ENCODE peak calls at places on chromosomes 16 and 17, in nine cellular contexts. One of them, this sample, is unnamed.

GRCh38 chr16:66899945-66900688 is 18.6 kb downstream of the CDH16 start:
- DNase-seq in mesendoderm: peak
- DNase-seq in neural progenitor cell: peak
- DNase-seq in IMR-90: peak
- DNase-seq in fibroblast of villous mesenchyme: peak
- DNase-seq in naive thymus-derived CD4-positive, alpha-beta T cell: no peak
- DNase-seq in AG04449: no peak
- DNase-seq in GM12865: no peak
- DNase-seq in psoas muscle: peak
- DNase-seq in this sample: peak

GRCh38 chr17:68909066-68909465 is 46.1 kb downstream of the ABCA8 start:
- DNase-seq in mesendoderm: peak
- DNase-seq in neural progenitor cell: no peak
- DNase-seq in IMR-90: peak
- DNase-seq in fibroblast of villous mesenchyme: peak
- DNase-seq in naive thymus-derived CD4-positive, alpha-beta T cell: no peak
- DNase-seq in AG04449: peak
- DNase-seq in GM12865: peak
- DNase-seq in psoas muscle: peak
- DNase-seq in this sample: peak

GRCh38 chr16:726438-727290 is at the start of the genes CCDC78 and HAGHL:
- DNase-seq in mesendoderm: peak
- DNase-seq in neural progenitor cell: peak
- DNase-seq in IMR-90: peak
- DNase-seq in fibroblast of villous mesenchyme: peak
- DNase-seq in naive thymus-derived CD4-positive, alpha-beta T cell: no peak
- DNase-seq in AG04449: no peak
- DNase-seq in GM12865: peak
- DNase-seq in psoas muscle: peak
- DNase-seq in this sample: peak

GRCh38 chr17:32699247-32699646 is 177.7 kb downstream of the MYO1D start:
- DNase-seq in mesendoderm: no peak
- DNase-seq in neural progenitor cell: no peak
- DNase-seq in IMR-90: no peak
- DNase-seq in fibroblast of villous mesenchyme: no peak
- DNase-seq in naive thymus-derived CD4-positive, alpha-beta T cell: no peak
- DNase-seq in AG04449: no peak
- DNase-seq in GM12865: no peak
- DNase-seq in psoas muscle: no peak
- DNase-seq in this sample: no peak

GRCh38 chr17:59124665-59125064 is 18.0 kb upstream of the TRIM37 start:
- DNase-seq in mesendoderm: no peak
- DNase-seq in neural progenitor cell: no peak
- DNase-seq in IMR-90: no peak
- DNase-seq in fibroblast of villous mesenchyme: no peak
- DNase-seq in naive thymus-derived CD4-positive, alpha-beta T cell: no peak
- DNase-seq in AG04449: no peak
- DNase-seq in GM12865: peak
- DNase-seq in psoas muscle: no peak
- DNase-seq in this sample: no peak

GRCh38 chr17:82933911-82934310 is 94.1 kb upstream of the ZNF750 start:
- DNase-seq in mesendoderm: peak
- DNase-seq in neural progenitor cell: no peak
- DNase-seq in IMR-90: no peak
- DNase-seq in fibroblast of villous mesenchyme: no peak
- DNase-seq in naive thymus-derived CD4-positive, alpha-beta T cell: no peak
- DNase-seq in AG04449: no peak
- DNase-seq in GM12865: no peak
- DNase-seq in psoas muscle: peak
- DNase-seq in this sample: no peak

GRCh38 chr16:60686824-60687223 is 1349.4 kb downstream of the CDH8 start:
- DNase-seq in mesendoderm: peak
- DNase-seq in neural progenitor cell: no peak
- DNase-seq in IMR-90: no peak
- DNase-seq in fibroblast of villous mesenchyme: no peak
- DNase-seq in naive thymus-derived CD4-positive, alpha-beta T cell: no peak
- DNase-seq in AG04449: no peak
- DNase-seq in GM12865: no peak
- DNase-seq in psoas muscle: no peak
- DNase-seq in this sample: no peak

GRCh38 chr17:78416791-78417530 is 38.5 kb downstream of the PGS1 start:
- DNase-seq in mesendoderm: no peak
- DNase-seq in neural progenitor cell: no peak
- DNase-seq in IMR-90: no peak
- DNase-seq in fibroblast of villous mesenchyme: peak
- DNase-seq in naive thymus-derived CD4-positive, alpha-beta T cell: no peak
- DNase-seq in AG04449: no peak
- DNase-seq in GM12865: no peak
- DNase-seq in psoas muscle: no peak
- DNase-seq in this sample: peak

GRCh38 chr17:45334701-45335677 is 18.2 kb upstream of the MAP3K14 start:
- DNase-seq in mesendoderm: no peak
- DNase-seq in neural progenitor cell: no peak
- DNase-seq in IMR-90: no peak
- DNase-seq in fibroblast of villous mesenchyme: no peak
- DNase-seq in naive thymus-derived CD4-positive, alpha-beta T cell: no peak
- DNase-seq in AG04449: no peak
- DNase-seq in GM12865: no peak
- DNase-seq in psoas muscle: no peak
- DNase-seq in this sample: no peak

GRCh38 chr17:36761203-36761945 is 160.0 kb downstream of the MRM1 start:
- DNase-seq in mesendoderm: no peak
- DNase-seq in neural progenitor cell: peak
- DNase-seq in IMR-90: no peak
- DNase-seq in fibroblast of villous mesenchyme: no peak
- DNase-seq in naive thymus-derived CD4-positive, alpha-beta T cell: no peak
- DNase-seq in AG04449: no peak
- DNase-seq in GM12865: no peak
- DNase-seq in psoas muscle: no peak
- DNase-seq in this sample: no peak

GRCh38 chr17:70076189-70076588 is 1.2 kb downstream of the KCNJ16 start:
- DNase-seq in mesendoderm: no peak
- DNase-seq in neural progenitor cell: no peak
- DNase-seq in IMR-90: peak
- DNase-seq in fibroblast of villous mesenchyme: no peak
- DNase-seq in naive thymus-derived CD4-positive, alpha-beta T cell: no peak
- DNase-seq in AG04449: no peak
- DNase-seq in GM12865: no peak
- DNase-seq in psoas muscle: no peak
- DNase-seq in this sample: peak

DNA sequence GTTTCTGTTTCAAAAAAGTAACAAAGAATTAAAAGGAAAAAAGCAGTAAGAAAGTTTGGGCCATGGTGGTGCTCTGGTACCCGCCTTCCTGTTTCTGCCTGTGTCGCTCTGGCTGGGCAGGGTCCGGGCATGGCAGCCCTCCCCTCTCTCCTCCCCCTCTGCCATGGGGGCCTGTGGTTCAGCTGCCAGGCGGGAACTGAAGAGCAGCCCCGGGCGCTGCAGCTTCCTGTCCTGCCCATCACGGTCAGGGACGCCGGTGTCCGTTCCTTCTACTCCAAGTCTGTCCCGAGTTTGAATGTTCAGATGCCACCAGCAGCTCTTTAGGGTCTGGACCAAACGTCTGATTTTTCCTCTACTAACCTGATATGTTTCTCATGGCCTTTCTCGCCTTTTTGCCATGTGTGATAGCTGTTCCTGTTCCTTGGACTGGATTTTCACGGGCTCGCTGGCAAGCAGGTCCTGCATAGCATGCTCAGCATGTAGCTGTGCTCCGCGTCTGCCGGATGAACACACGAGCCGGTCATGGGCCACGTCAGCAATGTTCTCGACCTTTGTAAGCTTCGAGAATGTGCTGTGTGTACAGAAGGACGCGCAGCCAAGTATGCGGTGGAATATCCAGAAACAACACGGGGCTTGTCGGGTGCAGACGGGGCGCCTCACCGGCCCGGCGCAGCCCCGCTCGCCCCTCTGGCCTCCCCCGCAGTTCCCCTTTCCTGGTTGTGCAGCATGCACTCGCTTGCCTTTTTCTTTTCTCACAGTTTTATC is 42.0 kb downstream of the RPTOR start:
- DNase-seq in mesendoderm: no peak
- DNase-seq in neural progenitor cell: no peak
- DNase-seq in IMR-90: peak
- DNase-seq in fibroblast of villous mesenchyme: peak
- DNase-seq in naive thymus-derived CD4-positive, alpha-beta T cell: no peak
- DNase-seq in AG04449: no peak
- DNase-seq in GM12865: no peak
- DNase-seq in psoas muscle: peak
- DNase-seq in this sample: peak
- H3K4me3 ChIP-seq in mesendoderm: no peak
- H3K4me3 ChIP-seq in neural progenitor cell: no peak
- H3K4me3 ChIP-seq in IMR-90: peak
- H3K4me3 ChIP-seq in fibroblast of villous mesenchyme: peak
- H3K4me3 ChIP-seq in naive thymus-derived CD4-positive, alpha-beta T cell: no peak
- H3K4me3 ChIP-seq in AG04449: no peak
- H3K4me3 ChIP-seq in GM12865: no peak
- H3K4me3 ChIP-seq in psoas muscle: peak
- H3K4me3 ChIP-seq in this sample: no peak

GRCh38 chr16:27235055-27235937 is 32.0 kb downstream of the KDM8 start:
- DNase-seq in mesendoderm: peak
- DNase-seq in neural progenitor cell: peak
- DNase-seq in IMR-90: peak
- DNase-seq in fibroblast of villous mesenchyme: peak
- DNase-seq in naive thymus-derived CD4-positive, alpha-beta T cell: peak
- DNase-seq in AG04449: peak
- DNase-seq in GM12865: peak
- DNase-seq in psoas muscle: peak
- DNase-seq in this sample: peak
- H3K4me3 ChIP-seq in mesendoderm: no peak
- H3K4me3 ChIP-seq in neural progenitor cell: no peak
- H3K4me3 ChIP-seq in IMR-90: no peak
- H3K4me3 ChIP-seq in fibroblast of villous mesenchyme: peak
- H3K4me3 ChIP-seq in naive thymus-derived CD4-positive, alpha-beta T cell: peak
- H3K4me3 ChIP-seq in AG04449: no peak
- H3K4me3 ChIP-seq in GM12865: no peak
- H3K4me3 ChIP-seq in psoas muscle: no peak
- H3K4me3 ChIP-seq in this sample: no peak

DNA sequence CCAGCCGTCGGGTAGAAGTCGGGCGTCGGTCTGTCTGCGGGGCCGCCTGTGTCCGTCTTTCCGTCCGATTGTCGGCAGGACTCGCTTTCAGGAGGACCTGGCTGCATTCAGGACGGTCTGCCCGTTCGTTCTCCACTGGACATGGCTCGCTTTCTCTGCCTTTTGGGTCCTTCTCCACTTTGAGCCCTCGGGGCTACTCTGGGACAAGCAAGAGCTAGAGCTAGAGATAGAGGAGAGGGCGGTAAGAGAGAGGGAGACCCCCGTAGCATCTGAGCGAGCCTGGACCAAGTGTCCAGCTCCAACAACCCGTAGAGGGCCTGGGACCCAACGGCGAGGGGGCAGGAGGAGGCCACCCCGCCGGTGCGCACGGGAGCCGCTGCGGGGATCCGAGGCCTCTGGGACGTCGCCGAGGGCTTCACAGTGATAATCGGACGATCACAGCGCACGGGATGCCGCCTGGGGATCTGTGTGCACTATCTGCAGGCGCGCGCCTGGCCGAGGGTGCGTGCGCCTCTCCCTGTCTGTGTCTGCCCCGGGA is 4.5 kb downstream of the TBX4 start:
- DNase-seq in mesendoderm: no peak
- DNase-seq in neural progenitor cell: peak
- DNase-seq in IMR-90: no peak
- DNase-seq in fibroblast of villous mesenchyme: no peak
- DNase-seq in naive thymus-derived CD4-positive, alpha-beta T cell: no peak
- DNase-seq in AG04449: no peak
- DNase-seq in GM12865: no peak
- DNase-seq in psoas muscle: no peak
- DNase-seq in this sample: no peak
- H3K4me3 ChIP-seq in mesendoderm: no peak
- H3K4me3 ChIP-seq in neural progenitor cell: peak
- H3K4me3 ChIP-seq in IMR-90: no peak
- H3K4me3 ChIP-seq in fibroblast of villous mesenchyme: no peak
- H3K4me3 ChIP-seq in naive thymus-derived CD4-positive, alpha-beta T cell: no peak
- H3K4me3 ChIP-seq in AG04449: no peak
- H3K4me3 ChIP-seq in GM12865: no peak
- H3K4me3 ChIP-seq in psoas muscle: no peak
- H3K4me3 ChIP-seq in this sample: no peak

GRCh38 chr17:55268649-55269480 is 4.1 kb downstream of the HLF start:
- DNase-seq in mesendoderm: no peak
- DNase-seq in neural progenitor cell: no peak
- DNase-seq in IMR-90: no peak
- DNase-seq in fibroblast of villous mesenchyme: no peak
- DNase-seq in naive thymus-derived CD4-positive, alpha-beta T cell: no peak
- DNase-seq in AG04449: no peak
- DNase-seq in GM12865: no peak
- DNase-seq in psoas muscle: no peak
- DNase-seq in this sample: no peak

GRCh38 chr17:55267777-55268648 is 3.3 kb downstream of the HLF start:
- DNase-seq in mesendoderm: no peak
- DNase-seq in neural progenitor cell: no peak
- DNase-seq in IMR-90: no peak
- DNase-seq in fibroblast of villous mesenchyme: no peak
- DNase-seq in naive thymus-derived CD4-positive, alpha-beta T cell: no peak
- DNase-seq in AG04449: no peak
- DNase-seq in GM12865: no peak
- DNase-seq in psoas muscle: no peak
- DNase-seq in this sample: no peak

GRCh38 chr17:55265434-55266021 is 768 bp downstream of the HLF start:
- DNase-seq in mesendoderm: no peak
- DNase-seq in neural progenitor cell: peak
- DNase-seq in IMR-90: no peak
- DNase-seq in fibroblast of villous mesenchyme: no peak
- DNase-seq in naive thymus-derived CD4-positive, alpha-beta T cell: no peak
- DNase-seq in AG04449: no peak
- DNase-seq in GM12865: no peak
- DNase-seq in psoas muscle: peak
- DNase-seq in this sample: no peak

GRCh38 chr17:55266051-55266957 is 1.5 kb downstream of the HLF start:
- DNase-seq in mesendoderm: peak
- DNase-seq in neural progenitor cell: peak
- DNase-seq in IMR-90: no peak
- DNase-seq in fibroblast of villous mesenchyme: no peak
- DNase-seq in naive thymus-derived CD4-positive, alpha-beta T cell: no peak
- DNase-seq in AG04449: no peak
- DNase-seq in GM12865: no peak
- DNase-seq in psoas muscle: no peak
- DNase-seq in this sample: no peak

GRCh38 chr17:55266958-55267688 is 2.4 kb downstream of the HLF start:
- DNase-seq in mesendoderm: no peak
- DNase-seq in neural progenitor cell: no peak
- DNase-seq in IMR-90: no peak
- DNase-seq in fibroblast of villous mesenchyme: no peak
- DNase-seq in naive thymus-derived CD4-positive, alpha-beta T cell: no peak
- DNase-seq in AG04449: no peak
- DNase-seq in GM12865: no peak
- DNase-seq in psoas muscle: no peak
- DNase-seq in this sample: no peak
- H3K4me3 ChIP-seq in mesendoderm: no peak
- H3K4me3 ChIP-seq in neural progenitor cell: no peak
- H3K4me3 ChIP-seq in IMR-90: no peak
- H3K4me3 ChIP-seq in fibroblast of villous mesenchyme: no peak
- H3K4me3 ChIP-seq in naive thymus-derived CD4-positive, alpha-beta T cell: no peak
- H3K4me3 ChIP-seq in AG04449: no peak
- H3K4me3 ChIP-seq in GM12865: no peak
- H3K4me3 ChIP-seq in psoas muscle: peak
- H3K4me3 ChIP-seq in this sample: no peak